ENCODE peak calls at places on chromosomes 12 and 14, in four cellular contexts. One of them, this sample, is unnamed.

GRCh38 chr12:122135437-122136031 is 38.5 kb downstream of the IL31 start:
- DNase-seq in HepG2: no peak
- DNase-seq in NCI-H2081: no peak
- DNase-seq in activated CD4-positive, alpha-beta memory T cell treated with anti-CD3 and anti-CD28 coated beads for 36 hours: no peak
- DNase-seq in this sample: peak

GRCh38 chr14:73173092-73173735 is 36.9 kb downstream of the PSEN1 start:
- DNase-seq in NCI-H2081: peak
- DNase-seq in activated CD4-positive, alpha-beta memory T cell treated with anti-CD3 and anti-CD28 coated beads for 36 hours: no peak
- DNase-seq in HepG2: peak
- DNase-seq in this sample: peak

GRCh38 chr14:60956202-60956601 is 24.7 kb downstream of the TRMT5 start:
- DNase-seq in HepG2: no peak
- DNase-seq in activated CD4-positive, alpha-beta memory T cell treated with anti-CD3 and anti-CD28 coated beads for 36 hours: no peak
- DNase-seq in NCI-H2081: no peak
- DNase-seq in this sample: no peak

GRCh38 chr14:76782115-76782884 is 21.0 kb downstream of the VASH1 start:
- DNase-seq in NCI-H2081: no peak
- DNase-seq in activated CD4-positive, alpha-beta memory T cell treated with anti-CD3 and anti-CD28 coated beads for 36 hours: no peak
- DNase-seq in HepG2: no peak
- DNase-seq in this sample: no peak

GRCh38 chr12:107514887-107515445 is 170.6 kb upstream of the PWP1 start:
- DNase-seq in NCI-H2081: no peak
- DNase-seq in activated CD4-positive, alpha-beta memory T cell treated with anti-CD3 and anti-CD28 coated beads for 36 hours: no peak
- DNase-seq in HepG2: peak
- DNase-seq in this sample: no peak

GRCh38 chr12:107393043-107393725 is 292.4 kb upstream of the PWP1 start:
- DNase-seq in HepG2: no peak
- DNase-seq in NCI-H2081: no peak
- DNase-seq in activated CD4-positive, alpha-beta memory T cell treated with anti-CD3 and anti-CD28 coated beads for 36 hours: peak
- DNase-seq in this sample: no peak

GRCh38 chr14:101780887-101781239 is 19.4 kb downstream of the PPP2R5C start:
- DNase-seq in HepG2: no peak
- DNase-seq in activated CD4-positive, alpha-beta memory T cell treated with anti-CD3 and anti-CD28 coated beads for 36 hours: no peak
- DNase-seq in NCI-H2081: no peak
- DNase-seq in this sample: peak

GRCh38 chr12:30823140-30823669 is 68.5 kb upstream of the CAPRIN2 start:
- DNase-seq in HepG2: no peak
- DNase-seq in NCI-H2081: no peak
- DNase-seq in activated CD4-positive, alpha-beta memory T cell treated with anti-CD3 and anti-CD28 coated beads for 36 hours: peak
- DNase-seq in this sample: peak

GRCh38 chr12:64494998-64495729 is 43.2 kb downstream of the TBK1 start:
- DNase-seq in NCI-H2081: no peak
- DNase-seq in activated CD4-positive, alpha-beta memory T cell treated with anti-CD3 and anti-CD28 coated beads for 36 hours: no peak
- DNase-seq in HepG2: no peak
- DNase-seq in this sample: no peak

GRCh38 chr12:128951448-128951847 is 98.2 kb downstream of the GLT1D1 start:
- DNase-seq in NCI-H2081: no peak
- DNase-seq in activated CD4-positive, alpha-beta memory T cell treated with anti-CD3 and anti-CD28 coated beads for 36 hours: no peak
- DNase-seq in HepG2: no peak
- DNase-seq in this sample: no peak

GRCh38 chr14:105418269-105419054 is 1.2 kb upstream of the MTA1 start:
- DNase-seq in HepG2: no peak
- DNase-seq in NCI-H2081: no peak
- DNase-seq in activated CD4-positive, alpha-beta memory T cell treated with anti-CD3 and anti-CD28 coated beads for 36 hours: no peak
- DNase-seq in this sample: no peak

GRCh38 chr12:63103489-63104131 is 47.4 kb downstream of the AVPR1A start:
- DNase-seq in NCI-H2081: peak
- DNase-seq in HepG2: peak
- DNase-seq in activated CD4-positive, alpha-beta memory T cell treated with anti-CD3 and anti-CD28 coated beads for 36 hours: no peak
- DNase-seq in this sample: peak

GRCh38 chr12:70052931-70053497 is 190.2 kb upstream of the CNOT2 start:
- DNase-seq in NCI-H2081: no peak
- DNase-seq in activated CD4-positive, alpha-beta memory T cell treated with anti-CD3 and anti-CD28 coated beads for 36 hours: no peak
- DNase-seq in HepG2: peak
- DNase-seq in this sample: peak

GRCh38 chr12:3445127-3445978 is 45.6 kb upstream of the PRMT8 start:
- DNase-seq in NCI-H2081: no peak
- DNase-seq in HepG2: no peak
- DNase-seq in activated CD4-positive, alpha-beta memory T cell treated with anti-CD3 and anti-CD28 coated beads for 36 hours: no peak
- DNase-seq in this sample: no peak

GRCh38 chr14:74505831-74506230 is 12.3 kb downstream of the ISCA2 start:
- DNase-seq in HepG2: no peak
- DNase-seq in NCI-H2081: no peak
- DNase-seq in activated CD4-positive, alpha-beta memory T cell treated with anti-CD3 and anti-CD28 coated beads for 36 hours: no peak
- DNase-seq in this sample: no peak

GRCh38 chr12:53617700-53618099 is 8.5 kb downstream of the ATF7 start:
- DNase-seq in HepG2: no peak
- DNase-seq in activated CD4-positive, alpha-beta memory T cell treated with anti-CD3 and anti-CD28 coated beads for 36 hours: no peak
- DNase-seq in NCI-H2081: no peak
- DNase-seq in this sample: no peak

GRCh38 chr14:70096866-70097265 is 91.9 kb downstream of the SLC8A3 start:
- DNase-seq in activated CD4-positive, alpha-beta memory T cell treated with anti-CD3 and anti-CD28 coated beads for 36 hours: no peak
- DNase-seq in HepG2: peak
- DNase-seq in NCI-H2081: peak
- DNase-seq in this sample: peak

GRCh38 chr14:36423430-36423829 is 96.6 kb downstream of the NKX2-1 start:
- DNase-seq in HepG2: no peak
- DNase-seq in NCI-H2081: peak
- DNase-seq in activated CD4-positive, alpha-beta memory T cell treated with anti-CD3 and anti-CD28 coated beads for 36 hours: no peak
- DNase-seq in this sample: no peak

GRCh38 chr14:99899578-99900178 is 106.5 kb downstream of the EML1 start:
- DNase-seq in HepG2: no peak
- DNase-seq in activated CD4-positive, alpha-beta memory T cell treated with anti-CD3 and anti-CD28 coated beads for 36 hours: no peak
- DNase-seq in NCI-H2081: peak
- DNase-seq in this sample: peak

GRCh38 chr12:106976013-106976658 is 10.8 kb downstream of the MTERF2 start:
- DNase-seq in NCI-H2081: no peak
- DNase-seq in HepG2: peak
- DNase-seq in activated CD4-positive, alpha-beta memory T cell treated with anti-CD3 and anti-CD28 coated beads for 36 hours: no peak
- DNase-seq in this sample: peak